ENCODE peak calls at places on chromosomes 6 and 20, in four cellular contexts. K is K562, Y is sigmoid colon, E is prostate gland. O is an unnamed sample. For H3K4me1, the result is how much of the 10 kb centered on the place peaks cover.

GRCh38 chr20:17969276-17969883 is 562 bp downstream of the MGME1 start:
- DNase-seq in K (peak), Y (no peak), E (peak), O (peak)

GRCh38 chr20:55415567-55416142 is 589.7 kb downstream of the CBLN4 start:
- DNase-seq in K (no peak), Y (no peak), E (no peak), O (no peak)

GRCh38 chr6:33080127-33081089 is 4.6 kb downstream of the HLA-DPB1 start:
- DNase-seq in K (peak), Y (peak), E (peak), O (peak)

GRCh38 chr6:166586424-166587156 is at the start of gene RAMACL:
- DNase-seq in K (peak), Y (no peak), E (no peak), O (no peak)

GRCh38 chr6:90186637-90187361 is 109.8 kb downstream of the BACH2 start:
- DNase-seq in K (no peak), Y (no peak), E (no peak), O (no peak)

GRCh38 chr6:10184408-10185187 is 230.3 kb downstream of the TFAP2A start:
- DNase-seq in K (no peak), Y (no peak), E (no peak), O (no peak)

GRCh38 chr6:124956018-124956417 is 6.2 kb upstream of the RNF217 start:
- DNase-seq in K (no peak), Y (no peak), E (no peak), O (no peak)

GRCh38 chr6:167441653-167442644 is 117.1 kb downstream of the TTLL2 start:
- DNase-seq in K (no peak), Y (no peak), E (no peak), O (no peak)

GRCh38 chr20:37202267-37202943 is 23.1 kb upstream of the MROH8 start:
- DNase-seq in K (peak), Y (no peak), E (peak), O (peak)

GRCh38 chr6:152404458-152404857 is 232.7 kb downstream of the SYNE1 start:
- DNase-seq in K (no peak), Y (no peak), E (no peak), O (no peak)

GRCh38 chr6:136711644-136712043 is 80.6 kb downstream of the MAP3K5 start:
- DNase-seq in K (no peak), Y (no peak), E (no peak), O (no peak)

GRCh38 chr6:130527173-130527572 is 161.4 kb downstream of the TMEM200A start:
- DNase-seq in K (no peak), Y (no peak), E (no peak), O (no peak)

GRCh38 chr6:7730411-7730810 is 4.5 kb downstream of the BMP6 start:
- DNase-seq in K (no peak), Y (no peak), E (no peak), O (no peak)

GRCh38 chr6:21111399-21111725 is 482.2 kb upstream of the SOX4 start:
- DNase-seq in K (no peak), Y (no peak), E (no peak), O (no peak)

GRCh38 chr6:3523288-3523670 is 66.4 kb upstream of the SLC22A23 start:
- DNase-seq in K (no peak), Y (no peak), E (peak), O (peak)

GRCh38 chr20:64082821-64083379 is 1.3 kb downstream of the LKAAEAR1 start:
- DNase-seq in K (no peak), Y (no peak), E (no peak), O (no peak)

GRCh38 chr6:134424131-134424794 is 106.4 kb upstream of the SGK1 start:
- DNase-seq in K (no peak), Y (no peak), E (no peak), O (no peak)

GRCh38 chr20:48064929-48065328 is 279.6 kb upstream of the SULF2 start:
- DNase-seq in K (no peak), Y (no peak), E (no peak), O (no peak)

GRCh38 chr20:61096463-61096862 is 155.6 kb upstream of the CDH4 start:
- DNase-seq in K (no peak), Y (no peak), E (no peak), O (no peak)
- H3K4me1 ChIP-seq in K (under half), Y (under half), E (under half), O (under half)

GRCh38 chr20:58424218-58424617 is 35.2 kb downstream of the VAPB start:
- DNase-seq in K (no peak), Y (no peak), E (no peak), O (no peak)

GRCh38 chr20:58429303-58429702 is 40.3 kb downstream of the VAPB start:
- DNase-seq in K (no peak), Y (no peak), E (no peak), O (no peak)

GRCh38 chr20:58431134-58431533 is 42.1 kb downstream of the VAPB start:
- DNase-seq in K (no peak), Y (no peak), E (no peak), O (no peak)

GRCh38 chr20:58432190-58432954 is 43.3 kb downstream of the VAPB start:
- DNase-seq in K (no peak), Y (peak), E (no peak), O (no peak)

GRCh38 chr20:58428364-58428763 is 39.3 kb downstream of the VAPB start:
- DNase-seq in K (no peak), Y (no peak), E (no peak), O (no peak)
- TF ChIP-seq POLR2AphosphoS5 in K (no peak), Y (no peak), E (no peak), O (no peak)

GRCh38 chr6:146670161-146670560 is 71.4 kb downstream of the ADGB start:
- DNase-seq in K (no peak), Y (no peak), E (no peak), O (no peak)

GRCh38 chr6:146666909-146667308 is 68.1 kb downstream of the ADGB start:
- DNase-seq in K (no peak), Y (no peak), E (no peak), O (no peak)

DNA sequence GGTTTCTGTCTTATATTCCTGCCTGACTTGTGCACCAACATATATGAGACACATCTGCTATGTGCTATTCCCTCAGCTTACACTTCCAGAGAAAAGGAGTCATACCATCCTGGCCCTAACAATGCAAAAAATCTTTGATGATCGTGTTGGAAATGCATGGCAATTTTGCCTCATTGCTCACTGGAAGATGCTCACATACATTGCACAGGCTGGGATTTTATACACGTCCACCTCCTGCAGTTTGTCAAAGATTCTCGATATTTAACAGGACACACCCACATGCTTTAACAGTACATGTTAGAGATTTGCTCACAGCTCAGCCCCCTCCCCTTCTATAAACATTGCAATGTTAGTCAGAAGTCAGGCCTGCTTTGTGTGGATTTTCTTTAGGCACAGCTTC is 66.1 kb downstream of the ADGB start:
- DNase-seq in K (no peak), Y (no peak), E (no peak), O (no peak)
- H3K4me1 ChIP-seq in K (under half), Y (under half), E (under half), O (under half)

DNA sequence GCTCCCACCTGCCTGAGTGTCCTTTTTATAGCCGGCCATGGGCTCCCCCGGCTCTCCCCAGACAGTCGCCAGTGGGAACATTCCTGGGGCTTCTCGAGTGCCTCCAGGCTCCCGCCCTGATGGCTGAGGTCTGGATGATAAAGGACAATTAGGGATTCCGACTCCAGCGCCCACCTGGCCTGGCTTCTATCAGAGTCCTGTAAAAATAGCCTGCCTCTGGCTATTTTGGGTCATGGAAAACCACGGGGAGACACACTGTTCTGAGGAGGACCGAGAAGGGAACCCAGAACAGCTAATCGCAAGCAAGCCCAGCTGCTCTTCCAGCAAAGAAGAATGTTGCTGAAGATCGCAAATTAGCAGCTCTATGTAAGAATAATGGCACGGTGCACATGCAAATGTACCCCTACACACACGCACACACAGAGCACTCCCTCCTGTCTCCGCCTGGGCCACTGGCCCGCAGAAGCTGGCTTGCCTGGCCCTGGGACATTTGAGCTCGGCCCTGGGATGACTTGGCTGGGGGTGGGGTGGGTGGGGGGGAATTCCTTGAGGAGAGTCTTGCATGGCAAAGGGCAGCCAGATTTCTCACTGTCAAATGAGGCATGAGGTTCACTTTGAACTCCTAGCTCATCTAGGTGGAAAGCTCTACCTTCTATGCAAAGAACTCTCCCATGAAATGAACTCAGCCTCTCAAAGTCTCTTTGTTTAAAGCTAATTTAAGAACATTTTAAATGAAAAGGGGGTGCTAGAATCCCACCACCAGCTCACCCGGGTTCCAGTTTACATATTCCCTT is 55.3 kb downstream of the CTCFL start:
- DNase-seq in K (no peak), Y (peak), E (no peak), O (no peak)
- TF ChIP-seq POLR2AphosphoS5 in K (no peak), Y (peak), E (peak), O (no peak)

GRCh38 chr6:25478973-25479372 is 173.0 kb upstream of the SCGN start:
- DNase-seq in K (no peak), Y (no peak), E (no peak), O (no peak)
- H3K4me1 ChIP-seq in K (under half), Y (under half), E (under half), O (under half)

GRCh38 chr6:2232445-2232844 is 13.0 kb downstream of the GMDS start:
- DNase-seq in K (no peak), Y (no peak), E (no peak), O (no peak)

GRCh38 chr6:2240961-2241360 is 4.4 kb downstream of the GMDS start:
- DNase-seq in K (no peak), Y (no peak), E (no peak), O (no peak)

GRCh38 chr6:2237001-2237400 is 8.4 kb downstream of the GMDS start:
- DNase-seq in K (no peak), Y (no peak), E (peak), O (no peak)

GRCh38 chr6:2231438-2231837 is 14.0 kb downstream of the GMDS start:
- DNase-seq in K (no peak), Y (no peak), E (no peak), O (no peak)

GRCh38 chr6:2235782-2236495 is 9.5 kb downstream of the GMDS start:
- DNase-seq in K (no peak), Y (no peak), E (peak), O (no peak)
- TF ChIP-seq POLR2AphosphoS5 in K (no peak), Y (no peak), E (peak), O (no peak)

GRCh38 chr6:30891450-30891723 is 7.1 kb downstream of the DDR1 start:
- DNase-seq in K (no peak), Y (no peak), E (no peak), O (no peak)
- H3K4me1 ChIP-seq in K (under half), Y (under half), E (under half), O (under half)

GRCh38 chr20:38437796-38438195 is 2.7 kb upstream of the SNHG17 start:
- DNase-seq in K (no peak), Y (no peak), E (no peak), O (no peak)
- TF ChIP-seq POLR2AphosphoS5 in K (no peak), Y (no peak), E (no peak), O (no peak)

GRCh38 chr6:127792616-127793015 is 108.2 kb downstream of the THEMIS start:
- DNase-seq in K (no peak), Y (no peak), E (no peak), O (no peak)

GRCh38 chr6:127790571-127790970 is 110.3 kb downstream of the THEMIS start:
- DNase-seq in K (no peak), Y (peak), E (no peak), O (no peak)

GRCh38 chr6:127793396-127793795 is 107.5 kb downstream of the THEMIS start:
- DNase-seq in K (no peak), Y (no peak), E (no peak), O (no peak)

GRCh38 chr6:127794405-127794804 is 106.5 kb downstream of the THEMIS start:
- DNase-seq in K (no peak), Y (no peak), E (no peak), O (no peak)

DNA sequence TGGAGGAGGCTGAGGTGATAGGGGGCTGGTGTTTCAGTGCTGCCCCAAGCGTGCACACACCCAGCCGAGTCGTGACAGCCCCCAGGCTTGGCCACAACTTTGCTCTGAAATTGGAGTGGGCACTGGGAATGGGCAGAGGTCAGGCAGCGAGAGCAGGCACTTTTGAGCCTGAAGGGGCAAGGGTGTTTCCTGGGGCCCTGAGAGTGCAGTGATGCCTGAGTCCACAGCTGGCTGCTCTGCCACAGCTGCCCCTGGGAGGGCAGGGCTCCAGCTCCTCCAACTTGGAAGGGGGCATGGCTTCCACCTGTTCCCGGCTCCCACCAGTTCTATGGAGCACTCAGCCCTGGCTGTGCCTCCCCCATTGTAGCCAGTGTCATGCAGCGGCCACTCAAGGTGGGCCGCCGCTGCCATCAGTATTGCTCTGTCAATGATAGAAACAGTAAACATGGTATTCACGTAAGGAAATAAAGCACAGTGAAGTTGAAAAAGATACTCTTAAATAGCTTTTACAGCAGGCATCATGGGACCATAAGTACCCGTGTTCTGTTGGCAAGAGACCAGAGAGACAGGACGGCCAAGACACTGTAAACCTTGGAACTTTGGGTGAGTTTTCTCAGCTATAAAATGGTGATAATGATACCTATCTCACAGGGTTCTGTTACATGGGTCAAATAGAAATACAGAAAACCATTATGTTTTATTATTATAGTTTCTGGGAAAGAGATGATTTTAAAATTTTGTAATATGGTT is 108.9 kb downstream of the THEMIS start:
- DNase-seq in K (no peak), Y (no peak), E (no peak), O (no peak)
- H3K4me1 ChIP-seq in K (under half), Y (under half), E (under half), O (under half)

O was measured in breast epithelium.